ENCODE peak calls at places on chromosome 17, in five cellular contexts. L is stomach, O is kidney epithelial cell, D is heart left ventricle, P is PC-3. R is an unnamed sample.

GRCh38 chr17:81090361-81091133 is 55.6 kb downstream of the BAIAP2 start:
- DNase-seq in L (peak), O (no peak), D (peak), P (peak), R (no peak)

GRCh38 chr17:75517277-75517865 is 1.0 kb downstream of the TSEN54 start:
- DNase-seq in L (peak), O (no peak), D (no peak), P (peak), R (no peak)

GRCh38 chr17:14775761-14776492 is 475.0 kb downstream of the HS3ST3B1 start:
- DNase-seq in L (no peak), O (no peak), D (no peak), P (no peak), R (no peak)

GRCh38 chr17:72030067-72030899 is 90.5 kb upstream of the SOX9 start:
- DNase-seq in L (peak), O (peak), D (peak), P (peak), R (peak)

GRCh38 chr17:35731239-35731931 is at the start of gene RASL10B:
- DNase-seq in L (peak), O (no peak), D (peak), P (no peak), R (peak)

GRCh38 chr17:7782237-7782636 is 51.8 kb upstream of the KDM6B start:
- DNase-seq in L (no peak), O (no peak), D (no peak), P (peak), R (no peak)

GRCh38 chr17:82645516-82645915 is 2.7 kb downstream of the WDR45B start:
- DNase-seq in L (no peak), O (no peak), D (no peak), P (peak), R (no peak)

GRCh38 chr17:19317359-19318095 is 45.0 kb downstream of the B9D1 start:
- DNase-seq in L (peak), O (peak), D (peak), P (no peak), R (peak)

GRCh38 chr17:63629627-63630026 is 7.4 kb downstream of the MAP3K3 start:
- DNase-seq in L (no peak), O (no peak), D (no peak), P (no peak), R (no peak)

GRCh38 chr17:76382803-76383644 is 1.4 kb upstream of the SPHK1 start:
- DNase-seq in L (peak), O (no peak), D (peak), P (peak), R (peak)

GRCh38 chr17:71502443-71502842 is 618.4 kb upstream of the SOX9 start:
- DNase-seq in L (no peak), O (no peak), D (no peak), P (peak), R (no peak)

GRCh38 chr17:82315703-82316358 is 1.6 kb downstream of the CD7 start:
- DNase-seq in L (no peak), O (no peak), D (no peak), P (no peak), R (no peak)

GRCh38 chr17:34156741-34157589 is 98.1 kb upstream of the CCL2 start:
- DNase-seq in L (no peak), O (no peak), D (no peak), P (no peak), R (peak)

GRCh38 chr17:17737938-17738894 is 57.0 kb downstream of the RAI1 start:
- DNase-seq in L (peak), O (no peak), D (no peak), P (no peak), R (no peak)

GRCh38 chr17:60330731-60331130 is 61.2 kb downstream of the USP32 start:
- DNase-seq in L (no peak), O (no peak), D (no peak), P (no peak), R (no peak)

GRCh38 chr17:79777844-79778503 is at the start of gene CBX2:
- DNase-seq in L (peak), O (no peak), D (peak), P (peak), R (peak)

GRCh38 chr17:79778504-79779087 is 648 bp downstream of the CBX2 start:
- DNase-seq in L (no peak), O (no peak), D (no peak), P (peak), R (no peak)

GRCh38 chr17:79775635-79776034 is 2.3 kb upstream of the CBX2 start:
- DNase-seq in L (no peak), O (no peak), D (no peak), P (no peak), R (no peak)

GRCh38 chr17:79776378-79777165 is 1.4 kb upstream of the CBX2 start:
- DNase-seq in L (no peak), O (no peak), D (no peak), P (peak), R (no peak)

GRCh38 chr17:79777166-79777843 is 643 bp upstream of the CBX2 start:
- DNase-seq in L (peak), O (no peak), D (peak), P (peak), R (peak)
- TF ChIP-seq CTCF in L (no peak), O (peak), D (peak), P (peak), R (no peak)

GRCh38 chr17:39866013-39866730 is 1.8 kb upstream of the ZPBP2 start:
- DNase-seq in L (no peak), O (no peak), D (no peak), P (no peak), R (no peak)

GRCh38 chr17:39867084-39867890 is 715 bp upstream of the ZPBP2 start:
- DNase-seq in L (no peak), O (no peak), D (no peak), P (no peak), R (no peak)

GRCh38 chr17:39863244-39863917 is 731 bp downstream of the IKZF3 start:
- DNase-seq in L (no peak), O (no peak), D (no peak), P (no peak), R (no peak)

GRCh38 chr17:39861235-39861634 is 2.9 kb downstream of the IKZF3 start:
- DNase-seq in L (no peak), O (no peak), D (no peak), P (no peak), R (no peak)

DNA sequence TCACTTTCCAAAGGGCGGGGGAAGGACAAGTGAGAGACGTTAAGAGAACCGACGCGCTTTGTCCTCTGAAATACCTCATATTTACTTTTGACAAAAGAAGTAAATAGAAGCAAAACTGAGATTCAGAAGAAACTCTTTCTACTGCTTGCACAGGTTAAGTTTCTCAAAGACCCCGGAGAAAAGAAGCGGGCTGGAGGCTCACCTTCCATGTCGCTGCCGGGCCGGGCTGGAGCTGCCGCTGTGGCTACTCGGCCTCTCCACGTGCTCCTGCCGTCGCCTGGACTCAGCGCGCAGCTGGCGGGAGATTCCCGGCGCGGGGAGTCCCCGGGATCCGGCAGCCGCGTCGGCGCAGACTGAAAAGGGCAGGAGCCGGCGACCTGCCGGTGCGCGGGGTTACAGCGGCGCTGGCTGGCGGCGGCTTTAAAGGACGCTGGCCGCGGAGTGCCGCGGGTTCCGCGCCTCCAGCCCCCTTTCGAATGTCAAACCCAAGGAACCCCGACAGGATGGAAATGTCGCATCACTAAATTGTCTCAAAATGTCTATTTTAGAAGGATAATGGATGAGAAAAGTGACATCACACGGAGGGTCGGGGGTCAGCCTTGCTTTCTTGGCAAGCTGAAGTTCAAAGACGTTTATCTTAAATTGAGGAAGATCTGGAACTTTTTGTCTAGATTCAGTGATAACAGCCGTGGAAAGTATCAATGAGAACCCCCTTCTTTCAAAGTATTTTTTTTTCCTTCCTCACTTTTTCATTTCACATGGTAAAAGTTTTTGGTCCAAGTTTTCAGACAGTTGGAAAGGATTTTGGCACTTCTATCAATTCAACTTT is at the start of gene IKZF3:
- DNase-seq in L (peak), O (peak), D (peak), P (peak), R (peak)
- TF ChIP-seq CTCF in L (no peak), O (no peak), D (no peak), P (no peak), R (no peak)

DNA sequence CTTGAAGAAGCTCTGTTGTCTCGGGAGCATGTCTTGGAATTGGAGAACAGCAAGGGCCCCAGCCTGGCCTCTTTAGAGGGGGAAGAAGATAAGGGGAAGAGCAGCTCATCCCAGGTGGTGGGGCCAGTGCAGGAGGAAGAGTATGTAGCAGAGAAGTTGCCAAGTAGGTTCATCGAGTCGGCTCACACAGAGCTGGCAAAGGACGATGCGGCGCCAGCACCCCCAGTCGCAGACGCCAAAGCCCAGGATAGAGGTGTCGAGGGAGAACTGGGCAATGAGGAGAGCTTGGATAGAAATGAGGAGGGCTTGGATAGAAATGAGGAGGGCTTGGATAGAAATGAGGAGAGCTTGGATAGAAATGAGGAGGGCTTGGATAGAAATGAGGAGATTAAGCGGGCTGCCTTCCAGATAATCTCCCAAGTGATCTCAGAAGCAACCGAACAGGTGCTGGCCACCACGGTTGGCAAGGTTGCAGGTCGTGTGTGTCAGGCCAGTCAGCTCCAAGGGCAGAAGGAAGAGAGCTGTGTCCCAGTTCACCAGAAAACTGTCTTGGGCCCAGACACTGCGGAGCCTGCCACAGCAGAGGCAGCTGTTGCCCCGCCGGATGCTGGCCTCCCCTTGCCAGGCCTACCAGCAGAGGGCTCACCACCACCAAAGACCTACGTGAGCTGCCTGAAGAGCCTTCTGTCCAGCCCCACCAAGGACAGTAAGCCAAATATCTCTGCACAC is 21.2 kb downstream of the AKAP1 start:
- DNase-seq in L (no peak), O (no peak), D (no peak), P (peak), R (peak)
- TF ChIP-seq CTCF in L (no peak), O (no peak), D (peak), P (peak), R (no peak)

DNA sequence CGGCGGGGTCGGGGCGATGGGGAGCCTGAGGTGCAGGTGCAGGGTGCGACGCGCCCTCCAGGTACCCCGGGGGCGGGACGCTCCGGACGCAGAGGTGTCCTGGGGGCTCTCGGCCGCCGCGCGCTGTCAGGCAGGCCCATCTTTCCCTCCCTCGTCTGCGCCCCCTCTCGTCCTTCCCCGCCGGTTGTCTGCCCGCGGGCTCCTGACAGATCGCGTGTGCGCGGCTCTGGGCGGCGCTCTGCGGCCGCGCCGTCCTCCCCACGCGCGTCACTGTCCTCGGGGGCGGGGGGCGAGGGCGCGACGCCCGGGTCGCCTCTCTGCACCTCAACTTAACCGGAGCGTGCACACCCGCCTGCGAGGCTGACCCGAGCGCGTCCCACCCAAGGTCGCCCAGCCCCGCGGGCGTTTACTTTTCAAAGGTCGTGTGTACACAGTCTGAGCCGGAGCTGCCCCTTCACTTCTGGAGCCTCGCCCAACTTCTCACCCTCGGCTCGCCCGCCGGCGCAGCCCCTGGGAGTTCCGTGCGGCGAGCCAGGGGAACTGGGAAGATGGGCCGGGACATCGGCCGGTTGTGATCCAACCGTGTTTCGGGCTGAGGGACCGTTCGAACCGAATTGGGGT is 512 bp downstream of the AKAP1 start:
- DNase-seq in L (peak), O (no peak), D (peak), P (peak), R (peak)
- TF ChIP-seq CTCF in L (no peak), O (peak), D (peak), P (peak), R (no peak)

DNA sequence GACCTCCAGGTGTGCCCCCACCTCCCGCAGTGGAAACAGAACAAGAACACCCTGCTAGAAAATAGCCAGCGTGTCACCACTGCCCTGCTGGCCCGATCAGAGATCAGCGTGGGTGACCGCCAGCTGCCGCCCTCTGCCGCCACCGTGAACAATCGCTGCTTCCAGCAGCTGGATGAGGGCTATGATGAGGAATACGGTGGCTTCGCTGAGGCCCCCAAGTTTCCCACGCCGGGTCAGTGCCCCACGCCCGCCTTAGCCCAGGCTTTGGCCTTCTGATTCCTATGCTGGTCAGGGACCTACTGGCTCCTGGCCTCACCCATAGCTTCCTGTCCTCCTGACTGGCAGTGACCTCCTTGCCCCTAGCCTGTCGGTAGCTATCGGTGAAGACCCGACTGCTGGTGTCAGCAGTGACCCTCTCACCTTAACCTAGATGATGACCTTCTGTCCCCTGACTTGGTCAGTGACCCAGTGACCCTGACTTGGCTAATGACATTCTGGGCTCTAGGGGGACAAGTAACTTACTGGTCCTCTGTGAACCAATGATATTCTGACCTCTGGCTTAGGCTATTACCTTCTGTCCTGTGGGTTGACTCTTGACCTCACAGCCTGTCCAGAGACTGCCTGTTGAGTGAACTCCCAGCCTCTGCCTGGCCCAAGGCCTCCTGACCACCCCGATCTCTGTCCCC is 2.4 kb downstream of the SPATA20 start:
- DNase-seq in L (no peak), O (no peak), D (no peak), P (no peak), R (no peak)
- TF ChIP-seq CTCF in L (no peak), O (no peak), D (no peak), P (no peak), R (no peak)

GRCh38 chr17:44578947-44579346 is 21.7 kb downstream of the FZD2 start:
- DNase-seq in L (no peak), O (no peak), D (no peak), P (no peak), R (no peak)

GRCh38 chr17:44584498-44584897 is 27.2 kb downstream of the FZD2 start:
- DNase-seq in L (no peak), O (no peak), D (no peak), P (no peak), R (no peak)

GRCh38 chr17:44587339-44587738 is 30.1 kb downstream of the FZD2 start:
- DNase-seq in L (peak), O (peak), D (peak), P (peak), R (no peak)

GRCh38 chr17:44585315-44585714 is 28.0 kb downstream of the FZD2 start:
- DNase-seq in L (no peak), O (no peak), D (no peak), P (no peak), R (no peak)

GRCh38 chr17:44581868-44582267 is 24.6 kb downstream of the FZD2 start:
- DNase-seq in L (no peak), O (no peak), D (no peak), P (peak), R (no peak)
- TF ChIP-seq CTCF in L (no peak), O (peak), D (no peak), P (peak), R (no peak)

DNA sequence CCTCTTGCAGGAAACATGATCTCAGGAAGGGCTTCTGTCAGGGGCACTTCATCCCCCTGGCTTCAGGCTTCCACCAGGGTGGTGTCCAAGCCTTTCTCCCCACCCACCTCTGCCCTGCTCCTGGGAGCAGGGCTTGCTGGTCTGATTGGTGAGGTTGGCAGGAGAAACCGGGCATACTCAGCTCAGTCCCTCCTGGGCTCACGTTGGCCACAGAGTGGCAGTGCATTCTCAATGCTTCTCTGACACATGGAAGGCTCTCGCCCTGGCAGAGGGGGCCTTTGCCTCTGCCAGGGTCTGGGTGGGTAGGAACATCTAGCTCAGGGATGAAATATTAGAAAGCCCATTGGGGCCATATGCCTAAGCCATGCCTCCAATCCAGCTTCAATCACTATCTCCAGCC is 142.8 kb downstream of the AXIN2 start:
- DNase-seq in L (no peak), O (no peak), D (peak), P (peak), R (no peak)
- TF ChIP-seq CTCF in L (no peak), O (peak), D (peak), P (peak), R (no peak)

DNA sequence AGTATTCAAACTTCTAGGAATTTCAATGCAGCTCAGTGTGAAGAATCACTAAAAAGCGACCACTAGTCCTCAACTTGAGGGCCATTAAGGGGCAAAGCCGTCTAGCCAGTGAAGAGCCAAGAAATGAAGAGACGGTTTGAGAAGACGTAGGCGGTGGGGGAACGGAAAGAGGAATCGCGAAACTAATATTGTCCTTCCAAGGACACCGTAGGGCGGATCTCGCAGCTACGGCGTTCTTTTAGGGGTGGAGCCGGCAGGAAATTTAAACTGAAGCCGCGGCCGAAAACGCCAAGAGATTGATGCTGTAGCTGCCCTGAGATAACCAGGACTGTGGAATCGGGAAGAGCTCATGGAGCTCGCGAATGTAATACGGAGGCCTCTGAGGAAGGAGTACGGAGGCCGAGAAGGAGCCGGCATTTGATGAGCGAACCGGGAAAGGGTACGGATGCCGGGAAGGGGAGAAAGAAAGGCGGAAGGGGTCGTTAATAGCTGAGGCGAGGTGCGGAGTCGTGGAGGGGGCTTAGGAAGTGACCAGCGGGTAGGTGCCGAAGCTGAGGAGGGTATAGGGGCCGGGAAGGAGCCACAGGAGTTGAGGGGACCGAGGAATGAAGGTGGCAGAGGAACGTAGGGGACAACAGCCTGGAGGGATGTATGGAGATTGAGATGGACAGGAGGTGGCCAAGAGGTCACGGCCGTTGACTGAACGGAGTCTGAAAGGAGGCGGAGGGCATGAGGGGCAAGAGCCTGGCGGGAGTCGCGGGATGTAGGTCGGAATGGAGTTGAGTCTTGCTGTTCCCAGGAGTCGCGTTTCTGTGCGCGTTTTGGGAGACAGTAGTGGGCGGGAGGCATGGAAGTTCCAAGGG is at the start of gene DBF4B:
- DNase-seq in L (peak), O (peak), D (peak), P (peak), R (peak)
- TF ChIP-seq CTCF in L (no peak), O (no peak), D (no peak), P (no peak), R (no peak)